ENCODE peak calls at places on chromosomes 11 and 22, in seven cellular contexts. E is H1, I is HepG2, Y is K562, M is GM12878, K is SK-N-SH, N is NT2/D1. C is an unnamed sample.

GRCh38 chr22:27480487-27480886 is 321.1 kb downstream of the MN1 start:
- DNase-seq in E (no peak), I (peak; percentile 74), Y (no peak), M (no peak), K (no peak), N (no peak), C (no peak)

GRCh38 chr11:119196833-119197483 is 9.2 kb upstream of the CBL start:
- DNase-seq in E (no peak), I (peak; percentile 83), Y (peak; percentile 73), M (peak; percentile 59), K (peak; percentile 81), N (peak; percentile 65), C (peak; percentile 76)

GRCh38 chr22:45510376-45511232 is 7.9 kb downstream of the FBLN1 start:
- DNase-seq in E (no peak), I (no peak), Y (no peak), M (no peak), K (no peak), N (no peak), C (no peak)

GRCh38 chr11:76604652-76605241 is 65.8 kb downstream of the LRRC32 start:
- DNase-seq in E (no peak), I (no peak), Y (no peak), M (no peak), K (peak; percentile 55), N (no peak), C (no peak)

GRCh38 chr22:30262112-30262511 is 4.5 kb downstream of the OSM start:
- DNase-seq in E (no peak), I (no peak), Y (no peak), M (no peak), K (no peak), N (no peak), C (no peak)

GRCh38 chr11:35083181-35084061 is 55.5 kb upstream of the CD44 start:
- DNase-seq in E (no peak), I (no peak), Y (no peak), M (peak; percentile 86), K (no peak), N (peak; percentile 71), C (peak; percentile 46)

GRCh38 chr11:68772936-68773335 is 21.6 kb upstream of the TESMIN start:
- DNase-seq in E (no peak), I (no peak), Y (no peak), M (no peak), K (no peak), N (no peak), C (no peak)

GRCh38 chr22:46791201-46791731 is 28.8 kb downstream of the TBC1D22A start:
- DNase-seq in E (no peak), I (no peak), Y (no peak), M (no peak), K (no peak), N (no peak), C (no peak)

GRCh38 chr11:11865449-11865848 is 23.7 kb downstream of the USP47 start:
- DNase-seq in E (no peak), I (no peak), Y (no peak), M (no peak), K (no peak), N (no peak), C (no peak)

GRCh38 chr11:82315093-82315492 is 418.6 kb downstream of the FAM181B start:
- DNase-seq in E (peak; percentile 15), I (peak; percentile 23), Y (no peak), M (no peak), K (peak; percentile 16), N (peak; percentile 35), C (no peak)

GRCh38 chr11:21921151-21921550 is 271.7 kb upstream of the ANO5 start:
- DNase-seq in E (no peak), I (no peak), Y (no peak), M (no peak), K (no peak), N (no peak), C (no peak)

GRCh38 chr11:87743002-87743401 is 432.2 kb downstream of the RAB38 start:
- DNase-seq in E (no peak), I (no peak), Y (no peak), M (no peak), K (no peak), N (no peak), C (no peak)

GRCh38 chr11:124863826-124864165 is 1.4 kb upstream of the ROBO3 start:
- DNase-seq in E (no peak), I (no peak), Y (peak; percentile 35), M (no peak), K (no peak), N (no peak), C (no peak)

GRCh38 chr11:61756452-61757212 is 4.2 kb downstream of the MYRF start:
- DNase-seq in E (no peak), I (peak; percentile 94), Y (peak; percentile 74), M (peak; percentile 73), K (no peak), N (no peak), C (peak; percentile 56)

GRCh38 chr11:69093106-69093505 is 44.4 kb downstream of the TPCN2 start:
- DNase-seq in E (no peak), I (no peak), Y (no peak), M (no peak), K (no peak), N (no peak), C (no peak)

GRCh38 chr22:22432937-22433336 is 75.6 kb downstream of the ZNF280B start:
- DNase-seq in E (no peak), I (no peak), Y (no peak), M (no peak), K (no peak), N (no peak), C (no peak)

GRCh38 chr22:22429374-22430108 is 79.0 kb downstream of the ZNF280B start:
- DNase-seq in E (no peak), I (no peak), Y (no peak), M (no peak), K (no peak), N (no peak), C (no peak)

GRCh38 chr22:22432479-22432878 is 76.1 kb downstream of the ZNF280B start:
- DNase-seq in E (no peak), I (no peak), Y (no peak), M (no peak), K (no peak), N (no peak), C (no peak)

GRCh38 chr22:22433770-22434169 is 74.8 kb downstream of the ZNF280B start:
- DNase-seq in E (no peak), I (no peak), Y (no peak), M (no peak), K (no peak), N (no peak), C (no peak)

GRCh38 chr22:22431271-22432220 is 77.0 kb downstream of the ZNF280B start:
- DNase-seq in E (no peak), I (peak; percentile 49), Y (peak; percentile 99), M (no peak), K (peak; percentile 79), N (peak; percentile 25), C (peak; percentile 34)
- TF ChIP-seq YY1 in E (peak; percentile 13), I (no peak), Y (no peak), M (peak; percentile 35), K (no peak), N (no peak), C (no peak)

GRCh38 chr22:50081426-50082196 is 3.6 kb downstream of the MLC1 start:
- DNase-seq in E (no peak), I (no peak), Y (no peak), M (no peak), K (peak; percentile 36), N (no peak), C (no peak)
- TF ChIP-seq YY1 in E (no peak), I (no peak), Y (no peak), M (no peak), K (no peak), N (no peak), C (no peak)

DNA sequence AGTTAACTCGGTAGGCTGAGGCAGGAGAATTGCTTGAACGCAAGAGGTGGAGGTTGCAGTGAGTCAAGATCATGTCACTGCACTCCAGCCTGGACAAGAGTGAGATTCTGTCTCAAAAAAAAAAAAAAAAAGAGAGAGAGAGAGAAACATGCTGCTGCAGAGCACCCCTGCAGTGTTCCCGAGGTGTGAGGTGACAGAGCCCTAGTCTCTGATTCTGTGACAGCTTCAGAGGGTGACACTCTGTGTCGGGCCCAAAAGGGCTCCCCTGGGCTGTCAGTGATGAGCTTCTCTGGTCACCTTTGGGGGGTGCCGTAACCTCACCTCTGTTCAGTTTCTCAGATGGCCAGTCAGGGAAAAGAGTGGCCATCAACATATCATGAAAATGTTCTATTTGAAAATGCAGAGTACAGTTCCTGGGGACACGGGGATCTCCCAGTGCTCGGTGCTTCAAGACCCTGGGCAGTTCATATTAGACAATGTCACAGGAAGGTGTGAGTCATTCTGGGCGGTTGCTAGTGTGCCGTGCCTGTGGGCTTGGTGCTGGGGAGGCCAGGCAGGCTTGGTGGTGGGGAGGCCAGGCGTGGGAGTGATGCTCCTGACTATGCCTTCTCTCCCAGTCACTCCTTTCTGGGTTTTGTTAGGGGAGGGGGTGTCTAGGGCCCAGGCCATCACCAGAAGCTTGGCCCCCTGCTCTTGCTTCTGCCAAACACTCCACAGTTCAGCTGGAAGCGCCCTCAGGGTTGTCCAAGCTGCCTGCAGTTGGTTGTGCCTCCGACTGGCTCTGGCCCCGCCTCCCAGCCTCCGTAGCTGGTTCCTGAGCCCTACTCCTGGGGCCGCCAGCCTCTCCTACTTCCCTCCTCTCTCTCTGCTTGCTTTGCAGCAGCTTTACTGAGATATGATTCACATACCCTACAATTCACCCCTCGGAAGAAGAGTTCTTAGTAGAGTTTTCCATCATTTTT is 52.5 kb upstream of the CLDN5 start:
- DNase-seq in E (no peak), I (no peak), Y (peak; percentile 90), M (no peak), K (peak; percentile 54), N (no peak), C (no peak)
- TF ChIP-seq YY1 in E (no peak), I (no peak), Y (no peak), M (no peak), K (no peak), N (no peak), C (no peak)

GRCh38 chr11:36591433-36591832 is 2.9 kb upstream of the IFTAP start:
- DNase-seq in E (no peak), I (no peak), Y (no peak), M (no peak), K (no peak), N (no peak), C (no peak)

GRCh38 chr11:36600155-36600554 is 2.1 kb upstream of the RAG2 start:
- DNase-seq in E (no peak), I (no peak), Y (no peak), M (no peak), K (no peak), N (no peak), C (no peak)

GRCh38 chr11:36598051-36598450 is at the start of gene RAG2:
- DNase-seq in E (no peak), I (no peak), Y (no peak), M (no peak), K (peak; percentile 50), N (no peak), C (no peak)

GRCh38 chr11:36596880-36597279 is 1.2 kb downstream of the RAG2 start:
- DNase-seq in E (no peak), I (no peak), Y (no peak), M (no peak), K (no peak), N (no peak), C (no peak)

DNA sequence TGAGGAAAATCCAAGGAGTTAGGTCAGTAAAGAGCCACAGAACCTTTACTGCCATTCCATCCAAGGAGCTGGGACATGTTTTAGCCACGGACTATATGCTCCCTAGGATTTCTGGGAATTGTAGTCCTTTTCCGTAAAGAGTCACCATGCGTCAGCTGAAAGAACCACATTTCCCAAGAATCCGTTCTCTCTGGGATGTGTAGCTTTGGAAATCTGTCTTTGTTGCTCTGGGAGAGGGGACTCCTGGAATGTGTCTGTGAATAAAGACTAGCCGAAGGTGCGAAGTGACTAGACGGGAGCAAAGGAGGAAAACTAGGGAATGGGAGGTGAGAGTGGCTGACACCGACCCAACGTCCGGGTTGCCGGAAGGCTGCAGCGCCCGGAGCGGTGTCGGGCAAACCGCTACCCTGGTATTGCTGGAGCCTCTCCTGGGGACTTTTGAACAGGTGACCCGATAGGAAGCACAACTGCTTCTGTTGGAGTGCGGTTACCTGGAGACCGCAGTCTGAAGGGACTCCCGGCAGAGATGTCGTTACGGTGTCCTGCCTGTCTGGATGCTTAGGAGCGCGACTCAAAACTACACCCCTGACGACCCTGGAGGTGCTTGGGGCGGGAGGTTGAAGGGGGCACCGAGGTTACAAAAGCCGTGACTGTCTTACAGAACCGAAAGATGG is at the start of gene IFTAP:
- DNase-seq in E (peak; percentile 56), I (peak; percentile 90), Y (peak; percentile 38), M (no peak), K (peak; percentile 75), N (peak; percentile 91), C (peak; percentile 88)
- TF ChIP-seq YY1 in E (peak; percentile 68), I (no peak), Y (no peak), M (no peak), K (peak; percentile 33), N (no peak), C (peak; percentile 77)

C was measured in HCT116.